ENCODE peak calls at places on chromosomes 11 and 22, in nine cellular contexts. One of them, this sample, is unnamed.
A peak's percentile ranks its signal among the peaks of the same experiment; 100 is the strongest.

GRCh38 chr11:114059278-114059983 is at the start of gene ZBTB16:
- DNase-seq in GM12878: no peak
- DNase-seq in mucosa of descending colon: peak; percentile 88
- DNase-seq in GM12865: no peak
- DNase-seq in neural crest cell: peak; percentile 79
- DNase-seq in astrocyte of the spinal cord: peak; percentile 80
- DNase-seq in AG04450: no peak
- DNase-seq in AG09309: no peak
- DNase-seq in breast epithelium: peak; percentile 90
- DNase-seq in this sample: peak; percentile 44

GRCh38 chr11:60334005-60334620 is 7.1 kb downstream of the MS4A6E start:
- DNase-seq in astrocyte of the spinal cord: peak; percentile 14
- DNase-seq in AG09309: no peak
- DNase-seq in neural crest cell: peak; percentile 83
- DNase-seq in breast epithelium: no peak
- DNase-seq in GM12865: peak; percentile 89
- DNase-seq in GM12878: no peak
- DNase-seq in mucosa of descending colon: peak; percentile 30
- DNase-seq in AG04450: no peak
- DNase-seq in this sample: peak; percentile 60

GRCh38 chr22:44685384-44686056 is 16.5 kb upstream of the PRR5 start:
- DNase-seq in AG04450: no peak
- DNase-seq in GM12865: peak; percentile 85
- DNase-seq in AG09309: no peak
- DNase-seq in mucosa of descending colon: peak; percentile 80
- DNase-seq in GM12878: peak; percentile 71
- DNase-seq in astrocyte of the spinal cord: no peak
- DNase-seq in breast epithelium: no peak
- DNase-seq in neural crest cell: peak; percentile 52
- DNase-seq in this sample: peak; percentile 76

GRCh38 chr11:83008581-83008923 is 63.1 kb downstream of the RAB30 start:
- DNase-seq in AG09309: no peak
- DNase-seq in GM12878: no peak
- DNase-seq in breast epithelium: no peak
- DNase-seq in mucosa of descending colon: no peak
- DNase-seq in astrocyte of the spinal cord: peak; percentile 22
- DNase-seq in AG04450: no peak
- DNase-seq in GM12865: no peak
- DNase-seq in neural crest cell: no peak
- DNase-seq in this sample: no peak

GRCh38 chr11:123570939-123571590 is 83.4 kb downstream of the SCN3B start:
- DNase-seq in astrocyte of the spinal cord: no peak
- DNase-seq in neural crest cell: no peak
- DNase-seq in GM12865: no peak
- DNase-seq in AG04450: no peak
- DNase-seq in mucosa of descending colon: no peak
- DNase-seq in AG09309: no peak
- DNase-seq in breast epithelium: no peak
- DNase-seq in GM12878: no peak
- DNase-seq in this sample: no peak

GRCh38 chr11:57310630-57311086 is 14.1 kb downstream of the TNKS1BP1 start:
- DNase-seq in mucosa of descending colon: no peak
- DNase-seq in AG09309: no peak
- DNase-seq in breast epithelium: no peak
- DNase-seq in astrocyte of the spinal cord: no peak
- DNase-seq in AG04450: no peak
- DNase-seq in neural crest cell: no peak
- DNase-seq in GM12865: no peak
- DNase-seq in GM12878: no peak
- DNase-seq in this sample: no peak

GRCh38 chr11:107704432-107704831 is 7.4 kb downstream of the SLN start:
- DNase-seq in neural crest cell: no peak
- DNase-seq in astrocyte of the spinal cord: peak; percentile 41
- DNase-seq in GM12865: no peak
- DNase-seq in breast epithelium: no peak
- DNase-seq in GM12878: no peak
- DNase-seq in AG09309: no peak
- DNase-seq in mucosa of descending colon: no peak
- DNase-seq in AG04450: no peak
- DNase-seq in this sample: no peak

GRCh38 chr22:36986242-36986821 is 32.9 kb downstream of the TST start:
- DNase-seq in GM12865: peak; percentile 55
- DNase-seq in breast epithelium: no peak
- DNase-seq in AG09309: no peak
- DNase-seq in neural crest cell: peak; percentile 31
- DNase-seq in astrocyte of the spinal cord: no peak
- DNase-seq in mucosa of descending colon: peak; percentile 71
- DNase-seq in AG04450: no peak
- DNase-seq in GM12878: no peak
- DNase-seq in this sample: no peak

GRCh38 chr11:44315947-44316387 is 6.0 kb upstream of the ALX4 start:
- DNase-seq in mucosa of descending colon: no peak
- DNase-seq in neural crest cell: no peak
- DNase-seq in AG04450: no peak
- DNase-seq in GM12865: no peak
- DNase-seq in breast epithelium: no peak
- DNase-seq in AG09309: no peak
- DNase-seq in astrocyte of the spinal cord: no peak
- DNase-seq in GM12878: no peak
- DNase-seq in this sample: no peak

GRCh38 chr11:122791836-122792235 is 46.5 kb upstream of the CRTAM start:
- DNase-seq in breast epithelium: no peak
- DNase-seq in mucosa of descending colon: no peak
- DNase-seq in GM12878: no peak
- DNase-seq in AG09309: no peak
- DNase-seq in AG04450: peak; percentile 30
- DNase-seq in GM12865: no peak
- DNase-seq in astrocyte of the spinal cord: peak; percentile 75
- DNase-seq in neural crest cell: no peak
- DNase-seq in this sample: no peak

GRCh38 chr22:48333816-48334735 is 1493.6 kb downstream of the BRD1 start:
- DNase-seq in AG09309: no peak
- DNase-seq in neural crest cell: no peak
- DNase-seq in GM12865: no peak
- DNase-seq in AG04450: no peak
- DNase-seq in astrocyte of the spinal cord: no peak
- DNase-seq in breast epithelium: peak; percentile 47
- DNase-seq in mucosa of descending colon: no peak
- DNase-seq in GM12878: no peak
- DNase-seq in this sample: no peak

GRCh38 chr11:86469491-86470388 is 95.1 kb downstream of the CCDC81 start:
- DNase-seq in GM12878: no peak
- DNase-seq in AG09309: no peak
- DNase-seq in GM12865: no peak
- DNase-seq in AG04450: no peak
- DNase-seq in breast epithelium: no peak
- DNase-seq in neural crest cell: no peak
- DNase-seq in mucosa of descending colon: no peak
- DNase-seq in astrocyte of the spinal cord: no peak
- DNase-seq in this sample: no peak

GRCh38 chr22:31861226-31861840 is 83.0 kb upstream of the YWHAH start:
- DNase-seq in neural crest cell: no peak
- DNase-seq in GM12878: no peak
- DNase-seq in AG04450: no peak
- DNase-seq in breast epithelium: no peak
- DNase-seq in AG09309: no peak
- DNase-seq in GM12865: no peak
- DNase-seq in mucosa of descending colon: no peak
- DNase-seq in astrocyte of the spinal cord: no peak
- DNase-seq in this sample: no peak

GRCh38 chr11:114145166-114145695 is 85.7 kb downstream of the ZBTB16 start:
- DNase-seq in breast epithelium: no peak
- DNase-seq in astrocyte of the spinal cord: no peak
- DNase-seq in AG09309: no peak
- DNase-seq in GM12865: no peak
- DNase-seq in mucosa of descending colon: no peak
- DNase-seq in AG04450: no peak
- DNase-seq in GM12878: no peak
- DNase-seq in neural crest cell: no peak
- DNase-seq in this sample: no peak

GRCh38 chr11:69353696-69354544 is 60.0 kb downstream of the MYEOV start:
- DNase-seq in breast epithelium: no peak
- DNase-seq in astrocyte of the spinal cord: peak; percentile 24
- DNase-seq in mucosa of descending colon: no peak
- DNase-seq in AG09309: no peak
- DNase-seq in GM12878: no peak
- DNase-seq in GM12865: no peak
- DNase-seq in neural crest cell: no peak
- DNase-seq in AG04450: no peak
- DNase-seq in this sample: no peak

GRCh38 chr11:46367916-46368267 is 13.6 kb upstream of the MDK start:
- DNase-seq in breast epithelium: no peak
- DNase-seq in AG04450: no peak
- DNase-seq in astrocyte of the spinal cord: no peak
- DNase-seq in GM12878: no peak
- DNase-seq in GM12865: no peak
- DNase-seq in mucosa of descending colon: no peak
- DNase-seq in neural crest cell: no peak
- DNase-seq in AG09309: no peak
- DNase-seq in this sample: no peak

GRCh38 chr11:46369458-46370152 is 11.9 kb upstream of the MDK start:
- DNase-seq in mucosa of descending colon: peak; percentile 63
- DNase-seq in GM12878: no peak
- DNase-seq in GM12865: peak; percentile 70
- DNase-seq in neural crest cell: peak; percentile 76
- DNase-seq in AG09309: no peak
- DNase-seq in breast epithelium: no peak
- DNase-seq in AG04450: peak; percentile 46
- DNase-seq in astrocyte of the spinal cord: peak; percentile 72
- DNase-seq in this sample: peak; percentile 81

GRCh38 chr11:46366260-46366659 is 15.2 kb upstream of the MDK start:
- DNase-seq in AG09309: no peak
- DNase-seq in neural crest cell: no peak
- DNase-seq in AG04450: no peak
- DNase-seq in GM12878: no peak
- DNase-seq in astrocyte of the spinal cord: no peak
- DNase-seq in mucosa of descending colon: no peak
- DNase-seq in GM12865: no peak
- DNase-seq in breast epithelium: no peak
- DNase-seq in this sample: no peak

GRCh38 chr11:46366661-46367161 is 14.8 kb upstream of the MDK start:
- DNase-seq in breast epithelium: no peak
- DNase-seq in AG09309: no peak
- DNase-seq in GM12865: no peak
- DNase-seq in mucosa of descending colon: no peak
- DNase-seq in AG04450: no peak
- DNase-seq in neural crest cell: no peak
- DNase-seq in GM12878: no peak
- DNase-seq in astrocyte of the spinal cord: no peak
- DNase-seq in this sample: no peak

GRCh38 chr11:46367244-46367915 is 14.1 kb upstream of the MDK start:
- DNase-seq in GM12865: peak; percentile 72
- DNase-seq in GM12878: no peak
- DNase-seq in AG09309: no peak
- DNase-seq in AG04450: no peak
- DNase-seq in neural crest cell: peak; percentile 80
- DNase-seq in astrocyte of the spinal cord: peak; percentile 28
- DNase-seq in breast epithelium: no peak
- DNase-seq in mucosa of descending colon: peak; percentile 82
- DNase-seq in this sample: peak; percentile 84
- TF ChIP-seq CTCF in GM12865: peak; percentile 93
- TF ChIP-seq CTCF in GM12878: peak; percentile 80
- TF ChIP-seq CTCF in AG09309: peak; percentile 88
- TF ChIP-seq CTCF in AG04450: peak; percentile 77
- TF ChIP-seq CTCF in neural crest cell: peak; percentile 85
- TF ChIP-seq CTCF in astrocyte of the spinal cord: peak; percentile 91
- TF ChIP-seq CTCF in breast epithelium: peak; percentile 84
- TF ChIP-seq CTCF in mucosa of descending colon: peak; percentile 87
- TF ChIP-seq CTCF in this sample: peak; percentile 83

GRCh38 chr22:26086359-26086758 is 82.9 kb upstream of the SEZ6L start:
- DNase-seq in AG09309: no peak
- DNase-seq in astrocyte of the spinal cord: no peak
- DNase-seq in neural crest cell: no peak
- DNase-seq in GM12865: no peak
- DNase-seq in GM12878: no peak
- DNase-seq in AG04450: no peak
- DNase-seq in mucosa of descending colon: no peak
- DNase-seq in breast epithelium: no peak
- DNase-seq in this sample: no peak
- TF ChIP-seq CTCF in AG09309: no peak
- TF ChIP-seq CTCF in astrocyte of the spinal cord: no peak
- TF ChIP-seq CTCF in neural crest cell: no peak
- TF ChIP-seq CTCF in GM12865: no peak
- TF ChIP-seq CTCF in GM12878: no peak
- TF ChIP-seq CTCF in AG04450: no peak
- TF ChIP-seq CTCF in mucosa of descending colon: no peak
- TF ChIP-seq CTCF in breast epithelium: no peak
- TF ChIP-seq CTCF in this sample: no peak

GRCh38 chr22:46661221-46661851 is 41.1 kb downstream of the GRAMD4 start:
- DNase-seq in neural crest cell: no peak
- DNase-seq in GM12865: no peak
- DNase-seq in AG04450: no peak
- DNase-seq in AG09309: no peak
- DNase-seq in mucosa of descending colon: no peak
- DNase-seq in astrocyte of the spinal cord: peak; percentile 51
- DNase-seq in breast epithelium: no peak
- DNase-seq in GM12878: no peak
- DNase-seq in this sample: no peak

GRCh38 chr22:46659059-46659790 is 39.0 kb downstream of the GRAMD4 start:
- DNase-seq in mucosa of descending colon: no peak
- DNase-seq in AG04450: no peak
- DNase-seq in GM12878: no peak
- DNase-seq in GM12865: no peak
- DNase-seq in neural crest cell: no peak
- DNase-seq in AG09309: no peak
- DNase-seq in breast epithelium: no peak
- DNase-seq in astrocyte of the spinal cord: no peak
- DNase-seq in this sample: no peak

GRCh38 chr22:46659791-46660186 is 39.6 kb downstream of the GRAMD4 start:
- DNase-seq in breast epithelium: no peak
- DNase-seq in AG09309: no peak
- DNase-seq in AG04450: no peak
- DNase-seq in astrocyte of the spinal cord: no peak
- DNase-seq in GM12865: no peak
- DNase-seq in neural crest cell: no peak
- DNase-seq in GM12878: no peak
- DNase-seq in mucosa of descending colon: no peak
- DNase-seq in this sample: no peak

GRCh38 chr22:46662226-46662625 is 42.0 kb downstream of the GRAMD4 start:
- DNase-seq in AG04450: no peak
- DNase-seq in AG09309: no peak
- DNase-seq in astrocyte of the spinal cord: no peak
- DNase-seq in neural crest cell: no peak
- DNase-seq in GM12878: no peak
- DNase-seq in mucosa of descending colon: no peak
- DNase-seq in GM12865: no peak
- DNase-seq in breast epithelium: no peak
- DNase-seq in this sample: no peak

GRCh38 chr22:46660604-46661201 is 40.5 kb downstream of the GRAMD4 start:
- DNase-seq in neural crest cell: no peak
- DNase-seq in breast epithelium: no peak
- DNase-seq in AG04450: no peak
- DNase-seq in AG09309: no peak
- DNase-seq in astrocyte of the spinal cord: no peak
- DNase-seq in mucosa of descending colon: peak; percentile 79
- DNase-seq in GM12865: no peak
- DNase-seq in GM12878: no peak
- DNase-seq in this sample: no peak
- TF ChIP-seq CTCF in neural crest cell: no peak
- TF ChIP-seq CTCF in breast epithelium: no peak
- TF ChIP-seq CTCF in AG04450: no peak
- TF ChIP-seq CTCF in AG09309: no peak
- TF ChIP-seq CTCF in astrocyte of the spinal cord: no peak
- TF ChIP-seq CTCF in mucosa of descending colon: no peak
- TF ChIP-seq CTCF in GM12865: no peak
- TF ChIP-seq CTCF in GM12878: no peak
- TF ChIP-seq CTCF in this sample: no peak

GRCh38 chr11:29962243-29962642 is 54.6 kb downstream of the KCNA4 start:
- DNase-seq in neural crest cell: no peak
- DNase-seq in breast epithelium: no peak
- DNase-seq in astrocyte of the spinal cord: no peak
- DNase-seq in GM12865: peak; percentile 41
- DNase-seq in AG09309: no peak
- DNase-seq in AG04450: no peak
- DNase-seq in mucosa of descending colon: no peak
- DNase-seq in GM12878: no peak
- DNase-seq in this sample: no peak
- TF ChIP-seq CTCF in neural crest cell: peak; percentile 58
- TF ChIP-seq CTCF in breast epithelium: no peak
- TF ChIP-seq CTCF in astrocyte of the spinal cord: no peak
- TF ChIP-seq CTCF in GM12865: peak; percentile 47
- TF ChIP-seq CTCF in AG09309: no peak
- TF ChIP-seq CTCF in AG04450: peak; percentile 32
- TF ChIP-seq CTCF in mucosa of descending colon: no peak
- TF ChIP-seq CTCF in GM12878: peak; percentile 46
- TF ChIP-seq CTCF in this sample: no peak